ENCODE peak calls at places on chromosomes 6 and 20, in eight cellular contexts. One of them, this sample, is unnamed.

GRCh38 chr6:164795091-164795490 is 514.3 kb downstream of the C6orf118 start:
- DNase-seq in sigmoid colon: no peak
- DNase-seq in esophagus squamous epithelium: no peak
- DNase-seq in ovary: no peak
- DNase-seq in NB4: no peak
- DNase-seq in HCT116: no peak
- DNase-seq in lower leg skin: no peak
- DNase-seq in heart left ventricle: no peak
- DNase-seq in this sample: no peak

GRCh38 chr20:51093240-51093763 is 70.4 kb upstream of the KCNG1 start:
- DNase-seq in ovary: no peak
- DNase-seq in HCT116: no peak
- DNase-seq in NB4: peak
- DNase-seq in esophagus squamous epithelium: no peak
- DNase-seq in sigmoid colon: no peak
- DNase-seq in heart left ventricle: no peak
- DNase-seq in lower leg skin: no peak
- DNase-seq in this sample: no peak

GRCh38 chr6:39821014-39821738 is 29.0 kb downstream of the DAAM2 start:
- DNase-seq in NB4: no peak
- DNase-seq in ovary: no peak
- DNase-seq in lower leg skin: no peak
- DNase-seq in sigmoid colon: no peak
- DNase-seq in esophagus squamous epithelium: no peak
- DNase-seq in HCT116: no peak
- DNase-seq in heart left ventricle: no peak
- DNase-seq in this sample: no peak

GRCh38 chr20:50187403-50188051 is 3.1 kb upstream of the CEBPB start:
- DNase-seq in HCT116: no peak
- DNase-seq in sigmoid colon: peak
- DNase-seq in ovary: peak
- DNase-seq in NB4: peak
- DNase-seq in esophagus squamous epithelium: no peak
- DNase-seq in heart left ventricle: no peak
- DNase-seq in lower leg skin: peak
- DNase-seq in this sample: no peak

GRCh38 chr6:1641391-1641790 is 31.7 kb downstream of the FOXC1 start:
- DNase-seq in HCT116: peak
- DNase-seq in sigmoid colon: no peak
- DNase-seq in lower leg skin: no peak
- DNase-seq in heart left ventricle: no peak
- DNase-seq in NB4: no peak
- DNase-seq in ovary: no peak
- DNase-seq in esophagus squamous epithelium: no peak
- DNase-seq in this sample: no peak

GRCh38 chr6:33126101-33126714 is 50.4 kb downstream of the HLA-DPB1 start:
- DNase-seq in lower leg skin: no peak
- DNase-seq in HCT116: peak
- DNase-seq in sigmoid colon: peak
- DNase-seq in NB4: peak
- DNase-seq in heart left ventricle: peak
- DNase-seq in ovary: peak
- DNase-seq in esophagus squamous epithelium: no peak
- DNase-seq in this sample: peak

GRCh38 chr20:13990465-13990864 is at the start of gene SEL1L2:
- DNase-seq in sigmoid colon: no peak
- DNase-seq in NB4: no peak
- DNase-seq in ovary: no peak
- DNase-seq in HCT116: no peak
- DNase-seq in heart left ventricle: no peak
- DNase-seq in esophagus squamous epithelium: no peak
- DNase-seq in lower leg skin: no peak
- DNase-seq in this sample: no peak

GRCh38 chr6:37988696-37989095 is 169.2 kb downstream of the ZFAND3 start:
- DNase-seq in lower leg skin: no peak
- DNase-seq in NB4: no peak
- DNase-seq in esophagus squamous epithelium: no peak
- DNase-seq in HCT116: no peak
- DNase-seq in heart left ventricle: no peak
- DNase-seq in sigmoid colon: no peak
- DNase-seq in ovary: no peak
- DNase-seq in this sample: no peak

GRCh38 chr6:20117474-20117873 is 94.8 kb downstream of the MBOAT1 start:
- DNase-seq in lower leg skin: no peak
- DNase-seq in sigmoid colon: no peak
- DNase-seq in HCT116: no peak
- DNase-seq in ovary: no peak
- DNase-seq in esophagus squamous epithelium: no peak
- DNase-seq in heart left ventricle: no peak
- DNase-seq in NB4: no peak
- DNase-seq in this sample: no peak

GRCh38 chr20:53735536-53736050 is 142.0 kb upstream of the ZNF217 start:
- DNase-seq in sigmoid colon: no peak
- DNase-seq in HCT116: no peak
- DNase-seq in heart left ventricle: no peak
- DNase-seq in ovary: no peak
- DNase-seq in esophagus squamous epithelium: no peak
- DNase-seq in NB4: peak
- DNase-seq in lower leg skin: no peak
- DNase-seq in this sample: no peak

GRCh38 chr20:38831995-38832620 is 26.6 kb downstream of the PPP1R16B start:
- DNase-seq in NB4: no peak
- DNase-seq in sigmoid colon: no peak
- DNase-seq in esophagus squamous epithelium: no peak
- DNase-seq in ovary: no peak
- DNase-seq in heart left ventricle: no peak
- DNase-seq in HCT116: no peak
- DNase-seq in lower leg skin: no peak
- DNase-seq in this sample: no peak

GRCh38 chr20:38833154-38833856 is 27.8 kb downstream of the PPP1R16B start:
- DNase-seq in ovary: no peak
- DNase-seq in heart left ventricle: no peak
- DNase-seq in sigmoid colon: no peak
- DNase-seq in esophagus squamous epithelium: no peak
- DNase-seq in HCT116: no peak
- DNase-seq in NB4: no peak
- DNase-seq in lower leg skin: no peak
- DNase-seq in this sample: no peak

GRCh38 chr20:38829296-38829875 is 23.9 kb downstream of the PPP1R16B start:
- DNase-seq in lower leg skin: no peak
- DNase-seq in ovary: no peak
- DNase-seq in sigmoid colon: no peak
- DNase-seq in HCT116: no peak
- DNase-seq in heart left ventricle: no peak
- DNase-seq in NB4: no peak
- DNase-seq in esophagus squamous epithelium: no peak
- DNase-seq in this sample: no peak

GRCh38 chr20:38830356-38830755 is 24.9 kb downstream of the PPP1R16B start:
- DNase-seq in esophagus squamous epithelium: no peak
- DNase-seq in ovary: no peak
- DNase-seq in lower leg skin: no peak
- DNase-seq in sigmoid colon: no peak
- DNase-seq in NB4: no peak
- DNase-seq in HCT116: no peak
- DNase-seq in heart left ventricle: no peak
- DNase-seq in this sample: no peak

DNA sequence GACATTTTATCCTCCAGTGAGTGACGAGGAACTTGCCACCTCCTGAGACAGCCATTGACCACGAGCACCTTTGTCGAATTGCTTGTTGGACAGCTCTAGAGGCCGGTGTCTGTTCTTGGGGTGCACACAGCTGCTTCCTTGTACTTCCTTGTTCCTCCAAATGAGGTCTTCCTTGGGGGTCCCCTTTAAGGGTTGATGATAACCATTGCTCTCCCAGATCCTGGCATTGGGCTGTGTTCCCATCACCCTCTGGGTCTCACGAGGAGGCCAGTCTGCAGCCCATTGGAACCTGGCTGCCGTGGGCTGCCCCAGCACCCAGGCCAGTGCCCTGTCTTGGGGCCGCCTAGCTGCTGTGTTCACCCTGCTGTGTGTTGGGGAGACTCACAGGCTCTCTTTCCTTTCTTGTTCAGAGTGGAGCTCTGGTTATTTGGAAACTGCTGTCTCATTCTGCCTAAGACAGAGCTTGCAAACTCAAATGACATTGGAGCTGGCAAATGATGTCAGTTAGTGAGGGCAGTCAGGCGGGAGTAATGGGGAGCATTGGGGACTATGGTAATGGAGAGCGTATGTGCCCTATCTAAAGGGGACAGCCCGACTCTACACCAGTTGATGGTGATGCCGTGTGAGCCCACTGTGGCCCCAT is 25.7 kb downstream of the PPP1R16B start:
- DNase-seq in lower leg skin: no peak
- DNase-seq in esophagus squamous epithelium: no peak
- DNase-seq in heart left ventricle: no peak
- DNase-seq in sigmoid colon: no peak
- DNase-seq in ovary: no peak
- DNase-seq in HCT116: no peak
- DNase-seq in NB4: no peak
- DNase-seq in this sample: no peak
- TF ChIP-seq POLR2A in lower leg skin: no peak
- TF ChIP-seq POLR2A in esophagus squamous epithelium: no peak
- TF ChIP-seq POLR2A in heart left ventricle: no peak
- TF ChIP-seq POLR2A in sigmoid colon: no peak
- TF ChIP-seq POLR2A in ovary: no peak
- TF ChIP-seq POLR2A in HCT116: no peak
- TF ChIP-seq POLR2A in NB4: no peak
- TF ChIP-seq POLR2A in this sample: no peak

GRCh38 chr6:50655848-50656453 is 57.4 kb upstream of the TFAP2D start:
- DNase-seq in esophagus squamous epithelium: no peak
- DNase-seq in heart left ventricle: no peak
- DNase-seq in NB4: peak
- DNase-seq in ovary: no peak
- DNase-seq in HCT116: no peak
- DNase-seq in sigmoid colon: no peak
- DNase-seq in lower leg skin: no peak
- DNase-seq in this sample: no peak
- TF ChIP-seq CTCF in esophagus squamous epithelium: no peak
- TF ChIP-seq CTCF in heart left ventricle: peak
- TF ChIP-seq CTCF in NB4: peak
- TF ChIP-seq CTCF in ovary: no peak
- TF ChIP-seq CTCF in HCT116: peak
- TF ChIP-seq CTCF in sigmoid colon: peak
- TF ChIP-seq CTCF in lower leg skin: no peak
- TF ChIP-seq CTCF in this sample: no peak

GRCh38 chr20:57566399-57566798 is 5.5 kb downstream of the PCK1 start:
- DNase-seq in heart left ventricle: no peak
- DNase-seq in lower leg skin: no peak
- DNase-seq in HCT116: no peak
- DNase-seq in esophagus squamous epithelium: no peak
- DNase-seq in NB4: no peak
- DNase-seq in sigmoid colon: no peak
- DNase-seq in ovary: no peak
- DNase-seq in this sample: no peak
- TF ChIP-seq POLR2A in heart left ventricle: no peak
- TF ChIP-seq POLR2A in lower leg skin: no peak
- TF ChIP-seq POLR2A in HCT116: no peak
- TF ChIP-seq POLR2A in esophagus squamous epithelium: no peak
- TF ChIP-seq POLR2A in NB4: no peak
- TF ChIP-seq POLR2A in sigmoid colon: no peak
- TF ChIP-seq POLR2A in ovary: no peak
- TF ChIP-seq POLR2A in this sample: no peak

GRCh38 chr6:122322824-122323223 is 76.6 kb upstream of the HSF2 start:
- DNase-seq in esophagus squamous epithelium: no peak
- DNase-seq in NB4: peak
- DNase-seq in lower leg skin: no peak
- DNase-seq in HCT116: no peak
- DNase-seq in sigmoid colon: no peak
- DNase-seq in ovary: no peak
- DNase-seq in heart left ventricle: no peak
- DNase-seq in this sample: no peak
- TF ChIP-seq CTCF in esophagus squamous epithelium: no peak
- TF ChIP-seq CTCF in NB4: no peak
- TF ChIP-seq CTCF in lower leg skin: no peak
- TF ChIP-seq CTCF in HCT116: no peak
- TF ChIP-seq CTCF in sigmoid colon: no peak
- TF ChIP-seq CTCF in ovary: no peak
- TF ChIP-seq CTCF in heart left ventricle: no peak
- TF ChIP-seq CTCF in this sample: no peak

DNA sequence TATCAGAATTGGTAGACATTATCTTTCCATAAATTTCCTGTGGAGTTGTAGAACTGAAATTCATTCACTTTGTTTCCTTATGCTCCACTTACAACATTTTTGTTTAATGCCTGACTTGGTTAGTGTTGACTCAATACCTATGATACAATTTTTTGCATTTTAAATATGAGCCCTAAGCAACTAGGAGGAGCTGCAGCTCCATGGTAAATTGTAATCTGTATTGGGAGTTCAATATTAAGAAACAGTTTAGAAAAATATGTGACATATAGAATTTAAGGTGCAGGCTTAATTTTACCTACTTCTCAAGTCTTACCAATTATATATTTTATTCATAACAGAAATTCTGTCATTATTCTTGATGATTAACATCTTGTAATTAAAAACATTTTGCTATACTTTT is 868.3 kb downstream of the EYS start:
- DNase-seq in sigmoid colon: no peak
- DNase-seq in HCT116: no peak
- DNase-seq in ovary: no peak
- DNase-seq in lower leg skin: no peak
- DNase-seq in heart left ventricle: no peak
- DNase-seq in NB4: no peak
- DNase-seq in esophagus squamous epithelium: no peak
- DNase-seq in this sample: no peak
- TF ChIP-seq POLR2A in sigmoid colon: no peak
- TF ChIP-seq POLR2A in HCT116: no peak
- TF ChIP-seq POLR2A in ovary: no peak
- TF ChIP-seq POLR2A in lower leg skin: no peak
- TF ChIP-seq POLR2A in heart left ventricle: no peak
- TF ChIP-seq POLR2A in NB4: no peak
- TF ChIP-seq POLR2A in esophagus squamous epithelium: no peak
- TF ChIP-seq POLR2A in this sample: no peak

This sample was measured in tibial nerve.